ENCODE peak calls at places on chromosomes 2 and 18, in eight cellular contexts. L is RPMI7951; E is CD4-positive, alpha-beta T cell; Q is NCI-H1105 treated with DMSO at 0.1 percent for 48 hours; F is thoracic aorta; N is NCI-H510A; H is mesothelial cell of epicardium; X is SJSA1. S is an unnamed sample.

GRCh38 chr2:237171396-237171795 is 85.7 kb downstream of the COPS8 start:
- DNase-seq in L (peak), E (no peak), Q (no peak), F (no peak), N (no peak), H (no peak), X (peak), S (no peak)

GRCh38 chr2:169034256-169034655 is 3.1 kb upstream of the ABCB11 start:
- DNase-seq in L (peak), E (no peak), Q (no peak), F (no peak), N (no peak), H (no peak), X (peak), S (no peak)

GRCh38 chr2:169782513-169782912 is 16.2 kb upstream of the SSB start:
- DNase-seq in L (no peak), E (no peak), Q (no peak), F (no peak), N (no peak), H (no peak), X (no peak), S (no peak)

GRCh38 chr2:51597086-51597485 is 565.2 kb upstream of the NRXN1 start:
- DNase-seq in L (no peak), E (no peak), Q (no peak), F (no peak), N (no peak), H (no peak), X (no peak), S (no peak)

GRCh38 chr2:28539095-28539494 is 43.2 kb downstream of the PLB1 start:
- DNase-seq in L (no peak), E (no peak), Q (no peak), F (no peak), N (no peak), H (no peak), X (no peak), S (no peak)

GRCh38 chr18:23883277-23883790 is 131.2 kb upstream of the TTC39C start:
- DNase-seq in L (no peak), E (no peak), Q (peak), F (no peak), N (peak), H (no peak), X (no peak), S (no peak)

GRCh38 chr2:119864318-119864717 is 104.6 kb downstream of the PTPN4 start:
- DNase-seq in L (no peak), E (no peak), Q (no peak), F (no peak), N (no peak), H (no peak), X (no peak), S (no peak)

GRCh38 chr18:48037481-48038271 is 107.2 kb upstream of the SMAD2 start:
- DNase-seq in L (no peak), E (no peak), Q (peak), F (no peak), N (no peak), H (no peak), X (no peak), S (no peak)

GRCh38 chr2:215571693-215572092 is 135.8 kb upstream of the FN1 start:
- DNase-seq in L (no peak), E (no peak), Q (no peak), F (no peak), N (no peak), H (no peak), X (no peak), S (no peak)

GRCh38 chr18:50578651-50579050 is 18.8 kb downstream of the MAPK4 start:
- DNase-seq in L (peak), E (no peak), Q (no peak), F (no peak), N (no peak), H (no peak), X (no peak), S (no peak)

GRCh38 chr18:13258792-13259385 is 40.3 kb downstream of the LDLRAD4 start:
- DNase-seq in L (no peak), E (no peak), Q (no peak), F (no peak), N (no peak), H (no peak), X (peak), S (no peak)

S was measured in B cell.